ENCODE peak calls at places on chromosomes 16 and 17, in eight cellular contexts. One of them, this sample, is unnamed.

GRCh38 chr17:2412561-2413021 is 11.7 kb upstream of the MNT start:
- DNase-seq in WERI-Rb-1: no peak
- DNase-seq in lower leg skin: no peak
- DNase-seq in cardiac muscle cell: peak
- DNase-seq in gastrocnemius medialis: no peak
- DNase-seq in CD8-positive, alpha-beta memory T cell: no peak
- DNase-seq in tibial artery: peak
- DNase-seq in neuronal stem cell: no peak
- DNase-seq in this sample: no peak

GRCh38 chr16:64738321-64738960 is 383.4 kb downstream of the CDH11 start:
- DNase-seq in gastrocnemius medialis: no peak
- DNase-seq in lower leg skin: no peak
- DNase-seq in WERI-Rb-1: no peak
- DNase-seq in CD8-positive, alpha-beta memory T cell: no peak
- DNase-seq in cardiac muscle cell: peak
- DNase-seq in neuronal stem cell: no peak
- DNase-seq in tibial artery: no peak
- DNase-seq in this sample: no peak

GRCh38 chr17:1985686-1986085 is 39.4 kb downstream of the RTN4RL1 start:
- DNase-seq in neuronal stem cell: no peak
- DNase-seq in WERI-Rb-1: peak
- DNase-seq in cardiac muscle cell: no peak
- DNase-seq in gastrocnemius medialis: no peak
- DNase-seq in tibial artery: no peak
- DNase-seq in CD8-positive, alpha-beta memory T cell: no peak
- DNase-seq in lower leg skin: no peak
- DNase-seq in this sample: no peak

GRCh38 chr17:71975998-71976649 is 144.7 kb upstream of the SOX9 start:
- DNase-seq in lower leg skin: peak
- DNase-seq in cardiac muscle cell: peak
- DNase-seq in neuronal stem cell: no peak
- DNase-seq in gastrocnemius medialis: peak
- DNase-seq in WERI-Rb-1: no peak
- DNase-seq in CD8-positive, alpha-beta memory T cell: no peak
- DNase-seq in tibial artery: peak
- DNase-seq in this sample: no peak

GRCh38 chr16:49455181-49455990 is 81.8 kb downstream of the C16orf78 start:
- DNase-seq in tibial artery: peak
- DNase-seq in cardiac muscle cell: no peak
- DNase-seq in WERI-Rb-1: no peak
- DNase-seq in CD8-positive, alpha-beta memory T cell: no peak
- DNase-seq in lower leg skin: peak
- DNase-seq in gastrocnemius medialis: no peak
- DNase-seq in neuronal stem cell: no peak
- DNase-seq in this sample: no peak

GRCh38 chr16:67514382-67514828 is 14.2 kb upstream of the RIPOR1 start:
- DNase-seq in WERI-Rb-1: peak
- DNase-seq in neuronal stem cell: peak
- DNase-seq in cardiac muscle cell: peak
- DNase-seq in CD8-positive, alpha-beta memory T cell: peak
- DNase-seq in gastrocnemius medialis: peak
- DNase-seq in lower leg skin: peak
- DNase-seq in tibial artery: peak
- DNase-seq in this sample: peak

GRCh38 chr16:73794936-73795335 is 501.7 kb upstream of the PSMD7 start:
- DNase-seq in CD8-positive, alpha-beta memory T cell: no peak
- DNase-seq in tibial artery: peak
- DNase-seq in gastrocnemius medialis: peak
- DNase-seq in cardiac muscle cell: no peak
- DNase-seq in WERI-Rb-1: no peak
- DNase-seq in lower leg skin: no peak
- DNase-seq in neuronal stem cell: no peak
- DNase-seq in this sample: no peak

GRCh38 chr16:72372646-72373045 is 200.7 kb upstream of the PMFBP1 start:
- DNase-seq in neuronal stem cell: no peak
- DNase-seq in CD8-positive, alpha-beta memory T cell: no peak
- DNase-seq in cardiac muscle cell: peak
- DNase-seq in lower leg skin: no peak
- DNase-seq in tibial artery: no peak
- DNase-seq in gastrocnemius medialis: no peak
- DNase-seq in WERI-Rb-1: no peak
- DNase-seq in this sample: no peak

GRCh38 chr16:5905935-5906334 is 808.3 kb upstream of the EEF2KMT start:
- DNase-seq in gastrocnemius medialis: no peak
- DNase-seq in cardiac muscle cell: no peak
- DNase-seq in lower leg skin: no peak
- DNase-seq in tibial artery: no peak
- DNase-seq in CD8-positive, alpha-beta memory T cell: no peak
- DNase-seq in WERI-Rb-1: no peak
- DNase-seq in neuronal stem cell: no peak
- DNase-seq in this sample: no peak

GRCh38 chr16:81315271-81316175 is 761 bp downstream of the GAN start:
- DNase-seq in CD8-positive, alpha-beta memory T cell: peak
- DNase-seq in cardiac muscle cell: peak
- DNase-seq in lower leg skin: peak
- DNase-seq in neuronal stem cell: peak
- DNase-seq in gastrocnemius medialis: peak
- DNase-seq in tibial artery: peak
- DNase-seq in WERI-Rb-1: peak
- DNase-seq in this sample: peak

DNA sequence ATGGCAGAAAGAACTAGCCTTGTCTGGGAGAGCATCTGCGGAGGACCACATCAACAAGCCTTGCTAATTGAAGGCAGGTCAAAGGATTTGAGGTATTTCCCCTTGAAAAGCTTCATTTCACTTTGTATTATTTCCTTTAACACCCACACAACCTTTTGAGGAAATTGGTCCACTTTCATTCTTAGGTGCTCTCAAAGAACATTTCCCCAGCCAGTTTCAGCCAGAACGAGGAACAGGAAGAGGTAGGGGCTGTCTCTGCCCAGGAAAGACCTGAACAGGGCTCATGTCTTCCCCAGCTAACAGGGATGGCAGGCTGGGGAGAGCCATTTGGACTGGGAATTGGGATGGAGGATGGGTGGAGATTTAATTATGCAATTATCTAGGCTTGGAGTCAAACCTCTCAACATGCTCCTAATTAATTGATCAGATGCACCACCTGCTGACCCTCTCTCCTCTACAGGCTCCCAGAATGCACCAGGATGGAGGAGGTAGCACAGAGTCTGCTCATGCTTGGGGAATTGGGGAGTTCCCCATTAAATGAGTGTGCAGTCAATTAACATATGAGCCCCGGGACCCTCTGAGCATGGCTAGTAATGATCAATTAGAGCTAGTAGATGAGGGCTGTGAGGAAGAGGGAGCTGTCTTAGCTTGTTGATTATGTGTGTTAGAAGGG is 84.6 kb downstream of the GP2 start:
- DNase-seq in neuronal stem cell: no peak
- DNase-seq in CD8-positive, alpha-beta memory T cell: no peak
- DNase-seq in tibial artery: no peak
- DNase-seq in gastrocnemius medialis: no peak
- DNase-seq in WERI-Rb-1: no peak
- DNase-seq in lower leg skin: no peak
- DNase-seq in cardiac muscle cell: no peak
- DNase-seq in this sample: no peak
- H3K4me3 ChIP-seq in neuronal stem cell: no peak
- H3K4me3 ChIP-seq in CD8-positive, alpha-beta memory T cell: no peak
- H3K4me3 ChIP-seq in tibial artery: no peak
- H3K4me3 ChIP-seq in gastrocnemius medialis: no peak
- H3K4me3 ChIP-seq in WERI-Rb-1: no peak
- H3K4me3 ChIP-seq in lower leg skin: no peak
- H3K4me3 ChIP-seq in cardiac muscle cell: no peak
- H3K4me3 ChIP-seq in this sample: no peak

DNA sequence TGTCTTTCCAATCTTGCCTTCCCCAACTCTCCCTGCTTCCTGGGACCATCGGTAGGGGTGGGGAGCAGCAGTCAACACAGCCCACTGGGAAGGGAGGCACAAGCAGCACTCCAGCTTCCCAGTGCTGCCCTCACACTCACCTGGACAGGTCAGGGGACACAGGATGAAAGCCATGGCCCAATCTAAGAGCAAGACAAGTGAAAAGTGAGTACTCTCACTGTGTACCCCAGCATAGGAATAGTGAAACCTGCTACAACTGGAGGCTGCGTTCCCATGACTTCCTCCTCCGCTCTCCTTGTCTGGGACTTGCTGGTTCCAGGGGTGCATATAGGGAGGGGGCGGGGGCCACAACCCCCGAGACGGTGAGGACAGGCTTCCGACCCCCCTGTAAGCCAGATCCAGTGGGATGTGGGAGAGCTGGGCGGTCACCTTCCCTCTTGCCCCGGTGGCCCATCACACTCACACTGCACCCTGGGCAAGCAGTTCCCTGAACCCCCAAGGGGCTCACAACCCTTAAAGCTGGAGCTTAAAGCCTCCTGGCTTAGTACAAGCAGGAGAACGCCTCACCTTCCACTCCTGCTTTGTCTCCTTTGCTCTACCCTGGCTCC is 29.5 kb upstream of the SLC25A19 start:
- DNase-seq in gastrocnemius medialis: no peak
- DNase-seq in tibial artery: no peak
- DNase-seq in WERI-Rb-1: no peak
- DNase-seq in CD8-positive, alpha-beta memory T cell: no peak
- DNase-seq in lower leg skin: no peak
- DNase-seq in neuronal stem cell: no peak
- DNase-seq in cardiac muscle cell: no peak
- DNase-seq in this sample: no peak
- H3K4me3 ChIP-seq in gastrocnemius medialis: no peak
- H3K4me3 ChIP-seq in tibial artery: no peak
- H3K4me3 ChIP-seq in WERI-Rb-1: no peak
- H3K4me3 ChIP-seq in CD8-positive, alpha-beta memory T cell: no peak
- H3K4me3 ChIP-seq in lower leg skin: no peak
- H3K4me3 ChIP-seq in neuronal stem cell: no peak
- H3K4me3 ChIP-seq in cardiac muscle cell: no peak
- H3K4me3 ChIP-seq in this sample: no peak

GRCh38 chr17:81959362-81960129 is 1.4 kb downstream of the NOTUM start:
- DNase-seq in gastrocnemius medialis: peak
- DNase-seq in WERI-Rb-1: peak
- DNase-seq in cardiac muscle cell: peak
- DNase-seq in neuronal stem cell: no peak
- DNase-seq in tibial artery: no peak
- DNase-seq in CD8-positive, alpha-beta memory T cell: peak
- DNase-seq in lower leg skin: no peak
- DNase-seq in this sample: no peak

GRCh38 chr17:81960130-81960958 is 643 bp downstream of the NOTUM start:
- DNase-seq in gastrocnemius medialis: no peak
- DNase-seq in neuronal stem cell: no peak
- DNase-seq in WERI-Rb-1: peak
- DNase-seq in CD8-positive, alpha-beta memory T cell: no peak
- DNase-seq in lower leg skin: no peak
- DNase-seq in tibial artery: no peak
- DNase-seq in cardiac muscle cell: no peak
- DNase-seq in this sample: no peak

GRCh38 chr17:81956607-81957589 is 4.1 kb downstream of the NOTUM start:
- DNase-seq in WERI-Rb-1: no peak
- DNase-seq in CD8-positive, alpha-beta memory T cell: peak
- DNase-seq in cardiac muscle cell: no peak
- DNase-seq in gastrocnemius medialis: no peak
- DNase-seq in tibial artery: no peak
- DNase-seq in lower leg skin: no peak
- DNase-seq in neuronal stem cell: no peak
- DNase-seq in this sample: no peak

GRCh38 chr17:81957691-81958432 is 3.1 kb downstream of the NOTUM start:
- DNase-seq in cardiac muscle cell: no peak
- DNase-seq in tibial artery: no peak
- DNase-seq in gastrocnemius medialis: no peak
- DNase-seq in neuronal stem cell: no peak
- DNase-seq in WERI-Rb-1: no peak
- DNase-seq in lower leg skin: no peak
- DNase-seq in CD8-positive, alpha-beta memory T cell: no peak
- DNase-seq in this sample: no peak

DNA sequence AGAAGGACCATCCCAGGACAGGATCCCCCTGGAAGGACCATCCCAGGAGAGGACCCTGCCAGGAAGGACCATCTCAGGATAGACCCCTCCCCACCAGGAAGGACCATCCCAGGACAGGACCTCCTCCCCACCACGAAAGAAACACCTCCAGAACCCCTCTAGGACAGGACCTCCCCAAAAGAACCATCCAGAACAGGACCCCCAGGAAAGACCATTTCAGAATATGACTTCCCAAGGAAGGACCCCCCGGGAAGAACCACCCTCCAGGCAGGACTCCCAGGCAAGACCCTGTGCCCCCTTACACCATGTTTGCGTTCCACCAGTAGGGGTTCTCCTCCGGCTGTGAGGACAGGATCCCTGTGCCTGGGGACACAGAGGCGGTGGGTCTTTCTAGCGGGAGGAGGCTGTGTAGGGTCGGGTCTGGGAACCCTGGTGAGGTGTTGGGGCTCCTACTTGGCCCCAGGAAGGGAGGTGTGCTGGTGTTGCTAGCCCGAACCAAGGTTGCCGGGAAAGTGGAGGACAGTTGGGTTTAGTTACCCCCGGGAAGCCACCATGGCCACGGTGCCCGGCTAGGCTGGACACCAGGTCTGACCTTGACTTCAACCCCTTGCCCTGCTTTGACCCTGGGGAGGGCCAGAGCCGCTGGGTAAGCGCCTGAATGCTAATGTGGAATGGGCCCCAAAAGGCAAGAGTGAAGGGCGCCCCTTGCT is 2.2 kb downstream of the NOTUM start:
- DNase-seq in WERI-Rb-1: no peak
- DNase-seq in CD8-positive, alpha-beta memory T cell: no peak
- DNase-seq in gastrocnemius medialis: no peak
- DNase-seq in lower leg skin: no peak
- DNase-seq in cardiac muscle cell: no peak
- DNase-seq in tibial artery: no peak
- DNase-seq in neuronal stem cell: no peak
- DNase-seq in this sample: no peak
- H3K4me3 ChIP-seq in WERI-Rb-1: peak
- H3K4me3 ChIP-seq in CD8-positive, alpha-beta memory T cell: no peak
- H3K4me3 ChIP-seq in gastrocnemius medialis: peak
- H3K4me3 ChIP-seq in lower leg skin: no peak
- H3K4me3 ChIP-seq in cardiac muscle cell: peak
- H3K4me3 ChIP-seq in tibial artery: no peak
- H3K4me3 ChIP-seq in neuronal stem cell: no peak
- H3K4me3 ChIP-seq in this sample: no peak

DNA sequence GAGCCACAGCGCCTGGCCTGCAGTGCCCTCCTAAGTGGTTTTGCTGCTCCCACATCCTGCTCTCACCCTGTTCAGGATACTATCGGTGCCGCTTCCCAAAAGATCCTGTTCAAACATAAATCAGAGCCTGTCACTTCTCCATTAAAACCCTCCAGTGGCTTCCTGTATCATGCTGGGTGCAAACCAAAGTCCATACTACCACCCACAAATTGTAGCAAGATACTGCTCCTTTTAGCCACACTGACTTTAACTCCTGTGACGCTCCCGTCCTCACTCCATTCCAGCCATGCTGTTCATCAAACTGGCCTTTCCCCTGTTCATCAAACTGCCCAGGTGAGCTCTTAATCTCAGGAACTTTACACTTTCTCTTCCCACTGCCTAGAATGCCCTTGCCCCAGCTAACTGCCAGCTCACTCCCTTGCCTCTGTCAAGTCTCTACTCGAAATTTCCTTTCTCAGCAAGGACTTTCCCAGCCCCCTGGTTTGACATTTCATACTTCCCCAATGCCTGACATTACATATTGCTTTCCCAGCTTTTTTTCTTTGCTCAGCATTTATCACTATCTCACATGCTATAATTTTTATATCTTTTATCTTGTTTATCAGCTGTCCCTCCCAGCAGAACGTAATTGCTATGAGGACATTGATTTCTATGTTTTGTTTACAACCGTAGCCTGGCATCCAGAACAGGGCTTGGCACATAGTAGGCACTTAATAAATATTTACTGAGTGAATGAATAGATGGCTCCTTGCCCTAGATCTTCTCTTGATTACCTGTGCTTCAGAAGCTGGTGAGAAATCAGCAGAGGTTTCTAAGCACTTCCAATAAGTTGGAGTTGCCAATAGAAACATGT is 44.3 kb upstream of the SMURF2 start:
- DNase-seq in gastrocnemius medialis: no peak
- DNase-seq in neuronal stem cell: no peak
- DNase-seq in lower leg skin: no peak
- DNase-seq in tibial artery: no peak
- DNase-seq in WERI-Rb-1: no peak
- DNase-seq in cardiac muscle cell: no peak
- DNase-seq in CD8-positive, alpha-beta memory T cell: no peak
- DNase-seq in this sample: peak
- H3K4me3 ChIP-seq in gastrocnemius medialis: no peak
- H3K4me3 ChIP-seq in neuronal stem cell: no peak
- H3K4me3 ChIP-seq in lower leg skin: no peak
- H3K4me3 ChIP-seq in tibial artery: no peak
- H3K4me3 ChIP-seq in WERI-Rb-1: no peak
- H3K4me3 ChIP-seq in cardiac muscle cell: no peak
- H3K4me3 ChIP-seq in CD8-positive, alpha-beta memory T cell: no peak
- H3K4me3 ChIP-seq in this sample: peak

This sample was measured in SJCRH30.